ENCODE peak calls at places on chromosomes 6 and 20, in nine cellular contexts. One of them, this sample, is unnamed.

GRCh38 chr6:44788387-44788981 is 401.0 kb downstream of the CDC5L start:
- DNase-seq in heart right ventricle: no peak
- DNase-seq in MM.1S: no peak
- DNase-seq in HFF-Myc: no peak
- DNase-seq in AG04450: no peak
- DNase-seq in ovary: no peak
- DNase-seq in A673: no peak
- DNase-seq in gastrocnemius medialis: no peak
- DNase-seq in left ventricle myocardium inferior: no peak
- DNase-seq in this sample: peak; percentile 58

GRCh38 chr20:50070361-50070760 is 42.6 kb downstream of the UBE2V1 start:
- DNase-seq in left ventricle myocardium inferior: peak; percentile 4
- DNase-seq in AG04450: no peak
- DNase-seq in gastrocnemius medialis: no peak
- DNase-seq in ovary: no peak
- DNase-seq in MM.1S: peak; percentile 11
- DNase-seq in A673: no peak
- DNase-seq in HFF-Myc: no peak
- DNase-seq in heart right ventricle: no peak
- DNase-seq in this sample: no peak

GRCh38 chr20:45935416-45936046 is 1.0 kb downstream of the PCIF1 start:
- DNase-seq in heart right ventricle: no peak
- DNase-seq in ovary: no peak
- DNase-seq in MM.1S: no peak
- DNase-seq in AG04450: no peak
- DNase-seq in HFF-Myc: no peak
- DNase-seq in left ventricle myocardium inferior: no peak
- DNase-seq in gastrocnemius medialis: no peak
- DNase-seq in A673: no peak
- DNase-seq in this sample: no peak

GRCh38 chr20:1773816-1774215 is 116.2 kb upstream of the SIRPG start:
- DNase-seq in MM.1S: no peak
- DNase-seq in ovary: no peak
- DNase-seq in left ventricle myocardium inferior: no peak
- DNase-seq in gastrocnemius medialis: no peak
- DNase-seq in AG04450: no peak
- DNase-seq in A673: no peak
- DNase-seq in heart right ventricle: no peak
- DNase-seq in HFF-Myc: no peak
- DNase-seq in this sample: no peak

GRCh38 chr20:19924255-19924654 is 92.9 kb upstream of the NAA20 start:
- DNase-seq in HFF-Myc: no peak
- DNase-seq in A673: no peak
- DNase-seq in ovary: no peak
- DNase-seq in MM.1S: no peak
- DNase-seq in AG04450: no peak
- DNase-seq in heart right ventricle: no peak
- DNase-seq in left ventricle myocardium inferior: no peak
- DNase-seq in gastrocnemius medialis: no peak
- DNase-seq in this sample: no peak

GRCh38 chr20:57898332-57898731 is 188.5 kb upstream of the PMEPA1 start:
- DNase-seq in MM.1S: no peak
- DNase-seq in HFF-Myc: no peak
- DNase-seq in ovary: no peak
- DNase-seq in heart right ventricle: no peak
- DNase-seq in AG04450: no peak
- DNase-seq in left ventricle myocardium inferior: no peak
- DNase-seq in A673: no peak
- DNase-seq in gastrocnemius medialis: no peak
- DNase-seq in this sample: no peak

GRCh38 chr20:25285091-25285647 is 37.3 kb downstream of the PYGB start:
- DNase-seq in gastrocnemius medialis: no peak
- DNase-seq in left ventricle myocardium inferior: peak; percentile 4
- DNase-seq in MM.1S: no peak
- DNase-seq in HFF-Myc: no peak
- DNase-seq in ovary: peak; percentile 3
- DNase-seq in heart right ventricle: peak; percentile 4
- DNase-seq in A673: peak; percentile 17
- DNase-seq in AG04450: no peak
- DNase-seq in this sample: no peak

GRCh38 chr6:1377526-1378223 is 11.7 kb upstream of the FOXF2 start:
- DNase-seq in gastrocnemius medialis: no peak
- DNase-seq in AG04450: no peak
- DNase-seq in left ventricle myocardium inferior: no peak
- DNase-seq in HFF-Myc: no peak
- DNase-seq in heart right ventricle: no peak
- DNase-seq in MM.1S: no peak
- DNase-seq in ovary: no peak
- DNase-seq in A673: no peak
- DNase-seq in this sample: no peak

GRCh38 chr6:11609324-11610071 is 71.9 kb downstream of the TMEM170B start:
- DNase-seq in gastrocnemius medialis: no peak
- DNase-seq in MM.1S: no peak
- DNase-seq in AG04450: no peak
- DNase-seq in heart right ventricle: peak; percentile 64
- DNase-seq in HFF-Myc: no peak
- DNase-seq in left ventricle myocardium inferior: peak; percentile 25
- DNase-seq in A673: peak; percentile 55
- DNase-seq in ovary: peak; percentile 28
- DNase-seq in this sample: peak; percentile 96

GRCh38 chr6:97401533-97401932 is 118.5 kb upstream of the MMS22L start:
- DNase-seq in left ventricle myocardium inferior: no peak
- DNase-seq in heart right ventricle: peak; percentile 4
- DNase-seq in AG04450: no peak
- DNase-seq in ovary: no peak
- DNase-seq in gastrocnemius medialis: no peak
- DNase-seq in HFF-Myc: no peak
- DNase-seq in MM.1S: no peak
- DNase-seq in A673: peak; percentile 49
- DNase-seq in this sample: peak; percentile 22

DNA sequence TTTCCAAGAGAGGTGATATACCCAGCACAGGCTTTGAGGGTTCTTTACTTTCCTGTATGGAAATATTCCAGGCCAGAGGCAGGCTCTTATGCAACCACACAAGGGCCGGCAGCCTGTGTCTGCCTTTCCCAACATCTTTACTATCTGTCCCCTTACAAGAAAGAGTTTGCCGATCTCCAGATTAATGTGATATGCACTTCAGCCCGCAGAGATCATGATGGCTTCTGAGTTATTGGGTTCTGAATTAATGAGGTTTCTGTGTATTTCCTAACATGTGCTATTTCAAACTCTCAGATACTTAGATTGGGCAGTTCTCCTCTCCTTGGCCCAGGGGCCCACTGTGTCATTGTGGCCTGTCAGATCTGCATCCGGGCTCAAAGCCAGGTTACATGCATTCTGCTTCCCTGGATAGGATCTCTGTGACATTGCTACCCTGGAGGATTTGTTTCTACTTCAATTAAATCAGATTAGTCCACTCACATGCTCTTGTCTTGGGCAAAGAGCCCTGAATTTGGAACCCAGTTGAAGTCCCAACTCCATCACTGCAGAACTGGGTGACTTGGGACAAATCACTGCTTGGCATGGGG is 56.5 kb downstream of the TGM2 start:
- DNase-seq in MM.1S: no peak
- DNase-seq in gastrocnemius medialis: peak; percentile 63
- DNase-seq in AG04450: no peak
- DNase-seq in ovary: no peak
- DNase-seq in HFF-Myc: no peak
- DNase-seq in heart right ventricle: peak; percentile 74
- DNase-seq in left ventricle myocardium inferior: peak; percentile 69
- DNase-seq in A673: no peak
- DNase-seq in this sample: peak; percentile 41
- TF ChIP-seq CTCF in MM.1S: no peak
- TF ChIP-seq CTCF in gastrocnemius medialis: no peak
- TF ChIP-seq CTCF in AG04450: no peak
- TF ChIP-seq CTCF in ovary: no peak
- TF ChIP-seq CTCF in HFF-Myc: no peak
- TF ChIP-seq CTCF in heart right ventricle: no peak
- TF ChIP-seq CTCF in left ventricle myocardium inferior: no peak
- TF ChIP-seq CTCF in A673: no peak
- TF ChIP-seq CTCF in this sample: no peak

GRCh38 chr6:169398342-169399105 is 144.9 kb upstream of the THBS2 start:
- DNase-seq in MM.1S: no peak
- DNase-seq in A673: no peak
- DNase-seq in left ventricle myocardium inferior: no peak
- DNase-seq in AG04450: no peak
- DNase-seq in gastrocnemius medialis: peak; percentile 25
- DNase-seq in HFF-Myc: no peak
- DNase-seq in ovary: no peak
- DNase-seq in heart right ventricle: no peak
- DNase-seq in this sample: no peak

GRCh38 chr6:169396554-169397163 is 143.0 kb upstream of the THBS2 start:
- DNase-seq in heart right ventricle: no peak
- DNase-seq in AG04450: no peak
- DNase-seq in gastrocnemius medialis: no peak
- DNase-seq in MM.1S: no peak
- DNase-seq in ovary: no peak
- DNase-seq in A673: no peak
- DNase-seq in HFF-Myc: no peak
- DNase-seq in left ventricle myocardium inferior: no peak
- DNase-seq in this sample: no peak

GRCh38 chr6:169393753-169394152 is 140.1 kb upstream of the THBS2 start:
- DNase-seq in left ventricle myocardium inferior: no peak
- DNase-seq in heart right ventricle: no peak
- DNase-seq in MM.1S: no peak
- DNase-seq in A673: no peak
- DNase-seq in HFF-Myc: no peak
- DNase-seq in ovary: no peak
- DNase-seq in gastrocnemius medialis: no peak
- DNase-seq in AG04450: no peak
- DNase-seq in this sample: no peak

GRCh38 chr6:169395080-169395805 is 141.6 kb upstream of the THBS2 start:
- DNase-seq in MM.1S: no peak
- DNase-seq in HFF-Myc: no peak
- DNase-seq in gastrocnemius medialis: no peak
- DNase-seq in AG04450: no peak
- DNase-seq in left ventricle myocardium inferior: no peak
- DNase-seq in A673: no peak
- DNase-seq in ovary: no peak
- DNase-seq in heart right ventricle: no peak
- DNase-seq in this sample: no peak

DNA sequence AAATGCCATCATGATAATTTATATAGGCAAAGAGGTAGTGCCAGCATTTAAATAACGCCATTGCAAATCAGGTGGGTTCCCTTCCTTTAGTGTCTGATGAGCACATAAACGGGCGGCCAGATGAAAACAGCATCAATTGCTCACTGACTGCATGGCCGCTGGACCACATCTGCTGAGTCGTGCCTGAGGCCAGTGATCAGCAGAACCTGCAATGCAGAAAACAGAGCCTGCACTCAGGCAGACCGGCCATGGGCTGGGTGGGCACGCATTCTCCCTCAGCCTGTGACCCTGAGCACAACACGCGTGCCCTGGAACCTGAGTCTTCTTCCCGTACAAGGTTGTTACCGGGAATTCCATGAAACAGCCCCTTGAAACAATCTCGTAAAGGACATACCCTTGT is 144.0 kb upstream of the THBS2 start:
- DNase-seq in left ventricle myocardium inferior: no peak
- DNase-seq in HFF-Myc: no peak
- DNase-seq in AG04450: no peak
- DNase-seq in heart right ventricle: no peak
- DNase-seq in A673: no peak
- DNase-seq in ovary: no peak
- DNase-seq in gastrocnemius medialis: no peak
- DNase-seq in MM.1S: no peak
- DNase-seq in this sample: no peak
- H3K4me3 ChIP-seq in left ventricle myocardium inferior: no peak overlapping the region
- H3K4me3 ChIP-seq in HFF-Myc: no peak overlapping the region
- H3K4me3 ChIP-seq in AG04450: no peak overlapping the region
- H3K4me3 ChIP-seq in heart right ventricle: no peak overlapping the region
- H3K4me3 ChIP-seq in A673: no peak overlapping the region
- H3K4me3 ChIP-seq in ovary: no peak overlapping the region
- H3K4me3 ChIP-seq in gastrocnemius medialis: no peak overlapping the region
- H3K4me3 ChIP-seq in MM.1S: no peak overlapping the region
- H3K4me3 ChIP-seq in this sample: no peak overlapping the region

GRCh38 chr20:33667245-33668086 is 723 bp downstream of the ACTL10 start:
- DNase-seq in ovary: peak; percentile 79
- DNase-seq in left ventricle myocardium inferior: peak; percentile 58
- DNase-seq in MM.1S: peak; percentile 82
- DNase-seq in heart right ventricle: peak; percentile 42
- DNase-seq in HFF-Myc: peak; percentile 58
- DNase-seq in AG04450: no peak
- DNase-seq in A673: peak; percentile 88
- DNase-seq in gastrocnemius medialis: no peak
- DNase-seq in this sample: no peak

GRCh38 chr20:33668791-33669155 is 2.0 kb downstream of the ACTL10 start:
- DNase-seq in heart right ventricle: no peak
- DNase-seq in AG04450: no peak
- DNase-seq in left ventricle myocardium inferior: peak; percentile 10
- DNase-seq in A673: no peak
- DNase-seq in ovary: peak; percentile 30
- DNase-seq in gastrocnemius medialis: no peak
- DNase-seq in HFF-Myc: no peak
- DNase-seq in MM.1S: no peak
- DNase-seq in this sample: no peak

GRCh38 chr20:33666293-33667244 is at the start of gene ACTL10:
- DNase-seq in MM.1S: peak; percentile 98
- DNase-seq in heart right ventricle: peak; percentile 98
- DNase-seq in HFF-Myc: peak; percentile 97
- DNase-seq in A673: peak; percentile 80
- DNase-seq in AG04450: peak; percentile 95
- DNase-seq in ovary: peak; percentile 99
- DNase-seq in left ventricle myocardium inferior: peak; percentile 98
- DNase-seq in gastrocnemius medialis: peak; percentile 85
- DNase-seq in this sample: peak; percentile 98

GRCh38 chr20:33669224-33669623 is 2.5 kb downstream of the ACTL10 start:
- DNase-seq in HFF-Myc: no peak
- DNase-seq in gastrocnemius medialis: no peak
- DNase-seq in heart right ventricle: no peak
- DNase-seq in AG04450: no peak
- DNase-seq in left ventricle myocardium inferior: no peak
- DNase-seq in ovary: no peak
- DNase-seq in A673: no peak
- DNase-seq in MM.1S: no peak
- DNase-seq in this sample: no peak

GRCh38 chr20:33668087-33668790 is 1.5 kb downstream of the ACTL10 start:
- DNase-seq in MM.1S: no peak
- DNase-seq in AG04450: no peak
- DNase-seq in left ventricle myocardium inferior: peak; percentile 76
- DNase-seq in HFF-Myc: no peak
- DNase-seq in ovary: peak; percentile 18
- DNase-seq in heart right ventricle: peak; percentile 76
- DNase-seq in gastrocnemius medialis: peak; percentile 59
- DNase-seq in A673: no peak
- DNase-seq in this sample: peak; percentile 71
- TF ChIP-seq CTCF in MM.1S: no peak
- TF ChIP-seq CTCF in AG04450: peak; percentile 84
- TF ChIP-seq CTCF in left ventricle myocardium inferior: peak; percentile 84
- TF ChIP-seq CTCF in HFF-Myc: peak; percentile 93
- TF ChIP-seq CTCF in ovary: peak; percentile 83
- TF ChIP-seq CTCF in heart right ventricle: peak; percentile 87
- TF ChIP-seq CTCF in gastrocnemius medialis: peak; percentile 91
- TF ChIP-seq CTCF in A673: peak; percentile 94
- TF ChIP-seq CTCF in this sample: peak; percentile 86

DNA sequence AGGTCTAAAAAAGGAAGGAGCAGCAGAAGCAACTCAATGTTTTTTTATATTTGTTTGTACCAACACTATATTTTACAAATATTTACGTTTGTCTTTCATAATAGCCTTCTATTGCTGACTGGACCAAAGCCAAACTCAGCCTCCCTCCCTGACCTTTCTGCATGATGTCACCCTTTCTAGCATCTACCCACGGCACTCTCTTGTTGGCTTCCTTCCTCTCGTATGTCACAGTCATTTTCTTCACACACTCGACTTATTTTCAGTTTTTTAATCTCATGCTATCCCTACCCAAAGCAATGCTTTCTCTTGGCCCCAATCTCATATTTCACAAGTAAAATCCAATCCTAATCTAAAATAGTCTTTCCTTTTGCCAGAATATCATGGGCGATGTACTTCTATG is 16.3 kb upstream of the FAM8A1 start:
- DNase-seq in left ventricle myocardium inferior: no peak
- DNase-seq in AG04450: peak; percentile 2
- DNase-seq in heart right ventricle: no peak
- DNase-seq in gastrocnemius medialis: no peak
- DNase-seq in HFF-Myc: no peak
- DNase-seq in ovary: no peak
- DNase-seq in A673: no peak
- DNase-seq in MM.1S: no peak
- DNase-seq in this sample: no peak
- H3K4me3 ChIP-seq in left ventricle myocardium inferior: peak overlapping the region; percentile 44
- H3K4me3 ChIP-seq in AG04450: no peak overlapping the region
- H3K4me3 ChIP-seq in heart right ventricle: peak overlapping the region; percentile 17
- H3K4me3 ChIP-seq in gastrocnemius medialis: no peak overlapping the region
- H3K4me3 ChIP-seq in HFF-Myc: no peak overlapping the region
- H3K4me3 ChIP-seq in ovary: no peak overlapping the region
- H3K4me3 ChIP-seq in A673: no peak overlapping the region
- H3K4me3 ChIP-seq in MM.1S: no peak overlapping the region
- H3K4me3 ChIP-seq in this sample: no peak overlapping the region

This sample was measured in astrocyte of the spinal cord.